ENCODE peak calls at places on chromosome 19, in four cellular contexts. N is GM23248, X is EL, K is HuH-7. T is an unnamed sample.

GRCh38 chr19:13979224-13979623 is 26.9 kb downstream of the RFX1 start:
- DNase-seq in X (no peak), K (no peak), N (no peak), T (no peak)

GRCh38 chr19:48958006-48958405 is 3.3 kb downstream of the BAX start:
- DNase-seq in X (no peak), N (no peak), K (no peak), T (no peak)

GRCh38 chr19:2827840-2828489 is 8.3 kb downstream of the ZNF554 start:
- DNase-seq in X (no peak), N (no peak), K (no peak), T (no peak)

GRCh38 chr19:12680034-12680433 is 1.6 kb downstream of the DHPS start:
- DNase-seq in N (no peak), K (no peak), X (no peak), T (no peak)

GRCh38 chr19:4375164-4375619 is 25.2 kb downstream of the SH3GL1 start:
- DNase-seq in X (peak), K (no peak), N (no peak), T (peak)

GRCh38 chr19:39670998-39671397 is 15.3 kb downstream of the LGALS16 start:
- DNase-seq in K (no peak), N (no peak), X (no peak), T (no peak)

GRCh38 chr19:4449022-4449825 is 8.4 kb downstream of the UBXN6 start:
- DNase-seq in X (no peak), N (no peak), K (no peak), T (peak)

GRCh38 chr19:12885749-12886706 is 973 bp downstream of the KLF1 start:
- DNase-seq in K (no peak), N (no peak), X (no peak), T (peak)

GRCh38 chr19:9935409-9936062 is 779 bp downstream of the OLFM2 start:
- DNase-seq in X (no peak), K (no peak), N (no peak), T (peak)

GRCh38 chr19:33734913-33735312 is 61.8 kb upstream of the KCTD15 start:
- DNase-seq in X (no peak), K (no peak), N (no peak), T (no peak)

GRCh38 chr19:2788237-2788636 is 2.9 kb downstream of the THOP1 start:
- DNase-seq in N (no peak), K (no peak), X (no peak), T (no peak)

GRCh38 chr19:16714702-16715294 is 4.8 kb upstream of the NWD1 start:
- DNase-seq in X (peak), N (peak), K (peak), T (peak)

GRCh38 chr19:44749318-44749717 is 810 bp downstream of the BCL3 start:
- DNase-seq in K (no peak), N (peak), X (no peak), T (no peak)

GRCh38 chr19:14048439-14049153 is 13.3 kb downstream of the PALM3 start:
- DNase-seq in X (peak), K (peak), N (peak), T (peak)

GRCh38 chr19:19405919-19406877 is 723 bp downstream of the GATAD2A start:
- DNase-seq in N (peak), X (peak), K (peak), T (peak)

GRCh38 chr19:17419491-17420266 is at the start of gene MVB12A:
- DNase-seq in K (peak), X (peak), N (peak), T (peak)

GRCh38 chr19:50495020-50495531 is 15.9 kb downstream of the JOSD2 start:
- DNase-seq in K (no peak), X (no peak), N (no peak), T (no peak)

GRCh38 chr19:39390460-39390758 is 497 bp downstream of the PAF1 start:
- DNase-seq in K (no peak), X (no peak), N (peak), T (peak)

GRCh38 chr19:5070390-5070789 is 101.5 kb downstream of the KDM4B start:
- DNase-seq in X (no peak), N (no peak), K (no peak), T (no peak)

T was measured in adrenal gland.